ENCODE peak calls at places on chromosomes 11 and 22, in four cellular contexts. One of them, this sample, is unnamed.

GRCh38 chr11:36713715-36714114 is 115.7 kb upstream of the RAG2 start:
- DNase-seq in fibroblast of mammary gland: no peak
- DNase-seq in foreskin fibroblast: no peak
- DNase-seq in upper lobe of right lung: no peak
- DNase-seq in this sample: no peak

GRCh38 chr11:12577746-12578644 is 96.2 kb upstream of the TEAD1 start:
- DNase-seq in fibroblast of mammary gland: no peak
- DNase-seq in foreskin fibroblast: no peak
- DNase-seq in upper lobe of right lung: no peak
- DNase-seq in this sample: peak

GRCh38 chr22:17152340-17152739 is 6.7 kb downstream of the HDHD5 start:
- DNase-seq in fibroblast of mammary gland: no peak
- DNase-seq in foreskin fibroblast: no peak
- DNase-seq in upper lobe of right lung: no peak
- DNase-seq in this sample: no peak

GRCh38 chr22:44348963-44349950 is 36.5 kb upstream of the SHISAL1 start:
- DNase-seq in fibroblast of mammary gland: no peak
- DNase-seq in foreskin fibroblast: peak
- DNase-seq in upper lobe of right lung: no peak
- DNase-seq in this sample: no peak

GRCh38 chr11:16896716-16897115 is 117.5 kb downstream of the PLEKHA7 start:
- DNase-seq in fibroblast of mammary gland: no peak
- DNase-seq in foreskin fibroblast: no peak
- DNase-seq in upper lobe of right lung: no peak
- DNase-seq in this sample: no peak

GRCh38 chr11:71895961-71896360 is 17.7 kb downstream of the DEFB131B start:
- DNase-seq in fibroblast of mammary gland: no peak
- DNase-seq in foreskin fibroblast: no peak
- DNase-seq in upper lobe of right lung: no peak
- DNase-seq in this sample: no peak

GRCh38 chr22:49657275-49657973 is 170.2 kb downstream of the BRD1 start:
- DNase-seq in fibroblast of mammary gland: no peak
- DNase-seq in foreskin fibroblast: no peak
- DNase-seq in upper lobe of right lung: peak
- DNase-seq in this sample: no peak

GRCh38 chr22:46078241-46079092 is 71.9 kb upstream of the PPARA start:
- DNase-seq in fibroblast of mammary gland: peak
- DNase-seq in foreskin fibroblast: peak
- DNase-seq in upper lobe of right lung: peak
- DNase-seq in this sample: no peak

GRCh38 chr11:18455686-18456372 is at the start of gene LDHAL6A:
- DNase-seq in fibroblast of mammary gland: no peak
- DNase-seq in foreskin fibroblast: no peak
- DNase-seq in upper lobe of right lung: no peak
- DNase-seq in this sample: no peak

GRCh38 chr22:46829140-46829891 is 66.9 kb downstream of the TBC1D22A start:
- DNase-seq in fibroblast of mammary gland: peak
- DNase-seq in foreskin fibroblast: peak
- DNase-seq in upper lobe of right lung: no peak
- DNase-seq in this sample: peak

GRCh38 chr11:40274017-40274416 is 1185.4 kb downstream of the LRRC4C start:
- DNase-seq in fibroblast of mammary gland: no peak
- DNase-seq in foreskin fibroblast: no peak
- DNase-seq in upper lobe of right lung: no peak
- DNase-seq in this sample: no peak

GRCh38 chr11:1826552-1827094 is 8.2 kb upstream of the SYT8 start:
- DNase-seq in fibroblast of mammary gland: peak
- DNase-seq in foreskin fibroblast: peak
- DNase-seq in upper lobe of right lung: peak
- DNase-seq in this sample: peak

GRCh38 chr11:31445621-31446020 is 63.8 kb downstream of the IMMP1L start:
- DNase-seq in fibroblast of mammary gland: no peak
- DNase-seq in foreskin fibroblast: no peak
- DNase-seq in upper lobe of right lung: no peak
- DNase-seq in this sample: no peak

GRCh38 chr22:38760477-38761201 is 4.8 kb upstream of the SUN2 start:
- DNase-seq in fibroblast of mammary gland: peak
- DNase-seq in foreskin fibroblast: peak
- DNase-seq in upper lobe of right lung: no peak
- DNase-seq in this sample: no peak

GRCh38 chr11:78313181-78313788 is 104.3 kb downstream of the GAB2 start:
- DNase-seq in fibroblast of mammary gland: peak
- DNase-seq in foreskin fibroblast: peak
- DNase-seq in upper lobe of right lung: no peak
- DNase-seq in this sample: no peak

GRCh38 chr22:11066458-11067285 is 4461.3 kb upstream of the OR11H1 start:
- DNase-seq in fibroblast of mammary gland: no peak
- DNase-seq in foreskin fibroblast: no peak
- DNase-seq in upper lobe of right lung: peak
- DNase-seq in this sample: no peak

GRCh38 chr11:12319734-12320387 is 57.5 kb upstream of the PARVA start:
- DNase-seq in fibroblast of mammary gland: no peak
- DNase-seq in foreskin fibroblast: peak
- DNase-seq in upper lobe of right lung: no peak
- DNase-seq in this sample: no peak

GRCh38 chr22:23682827-23683355 is 7.9 kb upstream of the RGL4 start:
- DNase-seq in fibroblast of mammary gland: no peak
- DNase-seq in foreskin fibroblast: no peak
- DNase-seq in upper lobe of right lung: no peak
- DNase-seq in this sample: no peak

GRCh38 chr22:35896306-35896705 is 132.3 kb downstream of the RBFOX2 start:
- DNase-seq in fibroblast of mammary gland: no peak
- DNase-seq in foreskin fibroblast: no peak
- DNase-seq in upper lobe of right lung: no peak
- DNase-seq in this sample: no peak

GRCh38 chr11:11379661-11380060 is 26.6 kb upstream of the CSNK2A3 start:
- DNase-seq in fibroblast of mammary gland: no peak
- DNase-seq in foreskin fibroblast: no peak
- DNase-seq in upper lobe of right lung: no peak
- DNase-seq in this sample: no peak

GRCh38 chr11:1933416-1934325 is 13.5 kb upstream of the MRPL23 start:
- DNase-seq in fibroblast of mammary gland: no peak
- DNase-seq in foreskin fibroblast: no peak
- DNase-seq in upper lobe of right lung: no peak
- DNase-seq in this sample: no peak

GRCh38 chr11:134670247-134670646 is 258.2 kb upstream of the B3GAT1 start:
- DNase-seq in fibroblast of mammary gland: no peak
- DNase-seq in foreskin fibroblast: no peak
- DNase-seq in upper lobe of right lung: no peak
- DNase-seq in this sample: no peak

GRCh38 chr22:32619614-32620426 is 145.2 kb downstream of the FBXO7 start:
- DNase-seq in fibroblast of mammary gland: peak
- DNase-seq in foreskin fibroblast: peak
- DNase-seq in upper lobe of right lung: no peak
- DNase-seq in this sample: peak

GRCh38 chr11:67056640-67057409 is at the start of gene RHOD:
- DNase-seq in fibroblast of mammary gland: no peak
- DNase-seq in foreskin fibroblast: peak
- DNase-seq in upper lobe of right lung: peak
- DNase-seq in this sample: no peak

GRCh38 chr22:27022256-27022655 is 364.9 kb downstream of the MIAT start:
- DNase-seq in fibroblast of mammary gland: no peak
- DNase-seq in foreskin fibroblast: no peak
- DNase-seq in upper lobe of right lung: no peak
- DNase-seq in this sample: peak

GRCh38 chr11:45658292-45658991 is 7.0 kb downstream of the CHST1 start:
- DNase-seq in fibroblast of mammary gland: peak
- DNase-seq in foreskin fibroblast: peak
- DNase-seq in upper lobe of right lung: peak
- DNase-seq in this sample: no peak

GRCh38 chr11:130608267-130608666 is 159.8 kb downstream of the ADAMTS15 start:
- DNase-seq in fibroblast of mammary gland: no peak
- DNase-seq in foreskin fibroblast: no peak
- DNase-seq in upper lobe of right lung: no peak
- DNase-seq in this sample: no peak
- H3K4me3 ChIP-seq in fibroblast of mammary gland: no peak
- H3K4me3 ChIP-seq in foreskin fibroblast: no peak
- H3K4me3 ChIP-seq in upper lobe of right lung: no peak
- H3K4me3 ChIP-seq in this sample: no peak

DNA sequence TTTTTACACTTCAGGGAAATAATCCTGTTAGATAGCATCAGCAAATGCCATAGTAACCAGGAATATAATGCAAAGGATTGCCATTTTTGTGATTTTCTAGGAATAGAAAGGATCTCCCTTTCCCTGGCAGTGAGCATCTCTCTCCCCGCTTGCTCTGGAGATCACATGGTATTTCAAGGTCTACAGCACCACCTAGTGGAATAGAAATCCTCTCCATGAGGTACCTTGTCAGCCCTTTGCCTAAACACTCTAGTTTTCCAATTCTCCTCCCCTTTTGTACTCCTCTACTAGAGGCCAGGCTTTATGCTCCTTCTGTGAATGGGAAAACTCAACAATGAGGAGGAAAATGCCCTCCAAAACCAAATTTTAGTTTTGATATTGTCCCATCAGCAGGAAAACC is 78.4 kb downstream of the XRRA1 start:
- DNase-seq in fibroblast of mammary gland: peak
- DNase-seq in foreskin fibroblast: peak
- DNase-seq in upper lobe of right lung: no peak
- DNase-seq in this sample: peak
- H3K4me3 ChIP-seq in fibroblast of mammary gland: no peak
- H3K4me3 ChIP-seq in foreskin fibroblast: no peak
- H3K4me3 ChIP-seq in upper lobe of right lung: no peak
- H3K4me3 ChIP-seq in this sample: no peak

GRCh38 chr11:75809991-75810390 is 5.0 kb upstream of the UVRAG start:
- DNase-seq in fibroblast of mammary gland: no peak
- DNase-seq in foreskin fibroblast: no peak
- DNase-seq in upper lobe of right lung: no peak
- DNase-seq in this sample: no peak

GRCh38 chr11:75812542-75813040 is 2.4 kb upstream of the UVRAG start:
- DNase-seq in fibroblast of mammary gland: peak
- DNase-seq in foreskin fibroblast: no peak
- DNase-seq in upper lobe of right lung: no peak
- DNase-seq in this sample: no peak

GRCh38 chr11:75813126-75813525 is 1.9 kb upstream of the UVRAG start:
- DNase-seq in fibroblast of mammary gland: no peak
- DNase-seq in foreskin fibroblast: no peak
- DNase-seq in upper lobe of right lung: no peak
- DNase-seq in this sample: no peak

GRCh38 chr11:75811485-75811884 is 3.5 kb upstream of the UVRAG start:
- DNase-seq in fibroblast of mammary gland: no peak
- DNase-seq in foreskin fibroblast: no peak
- DNase-seq in upper lobe of right lung: no peak
- DNase-seq in this sample: no peak

GRCh38 chr11:75810637-75811383 is 4.2 kb upstream of the UVRAG start:
- DNase-seq in fibroblast of mammary gland: no peak
- DNase-seq in foreskin fibroblast: no peak
- DNase-seq in upper lobe of right lung: no peak
- DNase-seq in this sample: no peak
- H3K4me3 ChIP-seq in fibroblast of mammary gland: no peak
- H3K4me3 ChIP-seq in foreskin fibroblast: no peak
- H3K4me3 ChIP-seq in upper lobe of right lung: no peak
- H3K4me3 ChIP-seq in this sample: no peak

GRCh38 chr11:66017354-66017753 is 5.5 kb downstream of the CST6 start:
- DNase-seq in fibroblast of mammary gland: no peak
- DNase-seq in foreskin fibroblast: no peak
- DNase-seq in upper lobe of right lung: no peak
- DNase-seq in this sample: no peak

GRCh38 chr11:66022401-66023185 is 3.7 kb downstream of the CATSPER1 start:
- DNase-seq in fibroblast of mammary gland: peak
- DNase-seq in foreskin fibroblast: peak
- DNase-seq in upper lobe of right lung: peak
- DNase-seq in this sample: peak

GRCh38 chr11:66016793-66017177 is 5.0 kb downstream of the CST6 start:
- DNase-seq in fibroblast of mammary gland: no peak
- DNase-seq in foreskin fibroblast: no peak
- DNase-seq in upper lobe of right lung: no peak
- DNase-seq in this sample: no peak

GRCh38 chr11:66020212-66020611 is 6.1 kb downstream of the CATSPER1 start:
- DNase-seq in fibroblast of mammary gland: no peak
- DNase-seq in foreskin fibroblast: no peak
- DNase-seq in upper lobe of right lung: no peak
- DNase-seq in this sample: no peak

GRCh38 chr11:66020618-66021357 is 5.5 kb downstream of the CATSPER1 start:
- DNase-seq in fibroblast of mammary gland: peak
- DNase-seq in foreskin fibroblast: peak
- DNase-seq in upper lobe of right lung: peak
- DNase-seq in this sample: peak
- H3K4me3 ChIP-seq in fibroblast of mammary gland: no peak
- H3K4me3 ChIP-seq in foreskin fibroblast: no peak
- H3K4me3 ChIP-seq in upper lobe of right lung: no peak
- H3K4me3 ChIP-seq in this sample: no peak

GRCh38 chr11:85096939-85097338 is 530.2 kb downstream of the DLG2 start:
- DNase-seq in fibroblast of mammary gland: no peak
- DNase-seq in foreskin fibroblast: no peak
- DNase-seq in upper lobe of right lung: no peak
- DNase-seq in this sample: no peak

GRCh38 chr11:85095239-85095638 is 531.9 kb downstream of the DLG2 start:
- DNase-seq in fibroblast of mammary gland: no peak
- DNase-seq in foreskin fibroblast: no peak
- DNase-seq in upper lobe of right lung: no peak
- DNase-seq in this sample: no peak

GRCh38 chr11:85094795-85095194 is 532.3 kb downstream of the DLG2 start:
- DNase-seq in fibroblast of mammary gland: no peak
- DNase-seq in foreskin fibroblast: no peak
- DNase-seq in upper lobe of right lung: no peak
- DNase-seq in this sample: no peak

GRCh38 chr11:85099522-85099921 is 527.6 kb downstream of the DLG2 start:
- DNase-seq in fibroblast of mammary gland: no peak
- DNase-seq in foreskin fibroblast: no peak
- DNase-seq in upper lobe of right lung: no peak
- DNase-seq in this sample: no peak

DNA sequence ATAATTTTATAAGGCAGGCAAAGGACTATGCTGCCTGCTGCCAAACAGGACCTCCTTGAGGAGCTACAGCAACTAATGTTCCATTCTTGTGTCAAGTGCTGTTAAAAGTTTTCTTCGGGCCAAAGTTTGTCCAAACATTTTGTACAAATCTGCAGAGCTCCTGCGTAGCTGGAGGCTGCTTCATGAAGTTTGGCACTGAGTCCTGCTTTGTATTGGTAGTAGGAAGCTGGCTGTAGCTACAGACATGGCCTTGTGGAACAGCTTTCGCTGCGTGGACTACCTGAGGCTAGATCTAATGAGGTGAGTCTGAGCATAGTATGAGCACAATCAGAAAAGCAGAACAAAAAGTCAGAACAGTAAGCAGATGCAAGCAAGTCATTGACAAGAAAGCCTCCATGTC is 528.1 kb downstream of the DLG2 start:
- DNase-seq in fibroblast of mammary gland: no peak
- DNase-seq in foreskin fibroblast: no peak
- DNase-seq in upper lobe of right lung: no peak
- DNase-seq in this sample: no peak
- H3K4me3 ChIP-seq in fibroblast of mammary gland: no peak
- H3K4me3 ChIP-seq in foreskin fibroblast: no peak
- H3K4me3 ChIP-seq in upper lobe of right lung: no peak
- H3K4me3 ChIP-seq in this sample: no peak

This sample was measured in A549.